ENCODE peak calls at places on chromosomes 12 and 14, in nine cellular contexts. One of them, this sample, is unnamed.

GRCh38 chr12:98828802-98829600 is 183.9 kb downstream of the APAF1 start:
- DNase-seq in NCI-H146: no peak
- DNase-seq in tibial nerve: no peak
- DNase-seq in T1000: no peak
- DNase-seq in GM06990: no peak
- DNase-seq in stimulated activated effector memory CD8-positive, alpha-beta T cell treated with anti-CD3 and anti-CD28 coated beads, Interleukin-12 subunit alpha, Interleukin-12 subunit beta, amount 100 ng/mL, for 72 hours: no peak
- DNase-seq in uterus: no peak
- DNase-seq in kidney epithelial cell: no peak
- DNase-seq in right lobe of liver: no peak
- DNase-seq in this sample: no peak

GRCh38 chr14:68549057-68549421 is 243.8 kb downstream of the ZFP36L1 start:
- DNase-seq in NCI-H146: no peak
- DNase-seq in tibial nerve: no peak
- DNase-seq in T1000: peak
- DNase-seq in GM06990: no peak
- DNase-seq in stimulated activated effector memory CD8-positive, alpha-beta T cell treated with anti-CD3 and anti-CD28 coated beads, Interleukin-12 subunit alpha, Interleukin-12 subunit beta, amount 100 ng/mL, for 72 hours: no peak
- DNase-seq in uterus: peak
- DNase-seq in kidney epithelial cell: no peak
- DNase-seq in right lobe of liver: no peak
- DNase-seq in this sample: no peak

GRCh38 chr14:33792387-33793368 is 158.2 kb downstream of the EGLN3 start:
- DNase-seq in NCI-H146: peak
- DNase-seq in tibial nerve: peak
- DNase-seq in T1000: peak
- DNase-seq in GM06990: peak
- DNase-seq in stimulated activated effector memory CD8-positive, alpha-beta T cell treated with anti-CD3 and anti-CD28 coated beads, Interleukin-12 subunit alpha, Interleukin-12 subunit beta, amount 100 ng/mL, for 72 hours: peak
- DNase-seq in uterus: peak
- DNase-seq in kidney epithelial cell: peak
- DNase-seq in right lobe of liver: peak
- DNase-seq in this sample: peak

GRCh38 chr14:105281354-105282097 is 19.3 kb downstream of the BRF1 start:
- DNase-seq in NCI-H146: no peak
- DNase-seq in tibial nerve: peak
- DNase-seq in T1000: no peak
- DNase-seq in GM06990: no peak
- DNase-seq in stimulated activated effector memory CD8-positive, alpha-beta T cell treated with anti-CD3 and anti-CD28 coated beads, Interleukin-12 subunit alpha, Interleukin-12 subunit beta, amount 100 ng/mL, for 72 hours: no peak
- DNase-seq in uterus: no peak
- DNase-seq in kidney epithelial cell: peak
- DNase-seq in right lobe of liver: no peak
- DNase-seq in this sample: no peak

GRCh38 chr12:47902131-47902639 is 2.6 kb downstream of the VDR start:
- DNase-seq in NCI-H146: no peak
- DNase-seq in tibial nerve: no peak
- DNase-seq in T1000: no peak
- DNase-seq in GM06990: no peak
- DNase-seq in stimulated activated effector memory CD8-positive, alpha-beta T cell treated with anti-CD3 and anti-CD28 coated beads, Interleukin-12 subunit alpha, Interleukin-12 subunit beta, amount 100 ng/mL, for 72 hours: no peak
- DNase-seq in uterus: no peak
- DNase-seq in kidney epithelial cell: no peak
- DNase-seq in right lobe of liver: no peak
- DNase-seq in this sample: no peak

GRCh38 chr12:64824500-64825142 is at the start of gene TBC1D30:
- DNase-seq in NCI-H146: peak
- DNase-seq in tibial nerve: no peak
- DNase-seq in T1000: peak
- DNase-seq in GM06990: peak
- DNase-seq in stimulated activated effector memory CD8-positive, alpha-beta T cell treated with anti-CD3 and anti-CD28 coated beads, Interleukin-12 subunit alpha, Interleukin-12 subunit beta, amount 100 ng/mL, for 72 hours: no peak
- DNase-seq in uterus: no peak
- DNase-seq in kidney epithelial cell: no peak
- DNase-seq in right lobe of liver: peak
- DNase-seq in this sample: no peak

GRCh38 chr12:62606654-62607053 is 140.0 kb downstream of the MON2 start:
- DNase-seq in NCI-H146: no peak
- DNase-seq in tibial nerve: no peak
- DNase-seq in T1000: no peak
- DNase-seq in GM06990: no peak
- DNase-seq in stimulated activated effector memory CD8-positive, alpha-beta T cell treated with anti-CD3 and anti-CD28 coated beads, Interleukin-12 subunit alpha, Interleukin-12 subunit beta, amount 100 ng/mL, for 72 hours: no peak
- DNase-seq in uterus: no peak
- DNase-seq in kidney epithelial cell: no peak
- DNase-seq in right lobe of liver: no peak
- DNase-seq in this sample: no peak

GRCh38 chr12:76646366-76646765 is 86.8 kb upstream of the OSBPL8 start:
- DNase-seq in NCI-H146: no peak
- DNase-seq in tibial nerve: no peak
- DNase-seq in T1000: no peak
- DNase-seq in GM06990: no peak
- DNase-seq in stimulated activated effector memory CD8-positive, alpha-beta T cell treated with anti-CD3 and anti-CD28 coated beads, Interleukin-12 subunit alpha, Interleukin-12 subunit beta, amount 100 ng/mL, for 72 hours: no peak
- DNase-seq in uterus: no peak
- DNase-seq in kidney epithelial cell: no peak
- DNase-seq in right lobe of liver: no peak
- DNase-seq in this sample: no peak

GRCh38 chr14:21071225-21072041 is 1.3 kb downstream of the ARHGEF40 start:
- DNase-seq in NCI-H146: peak
- DNase-seq in tibial nerve: peak
- DNase-seq in T1000: peak
- DNase-seq in GM06990: peak
- DNase-seq in stimulated activated effector memory CD8-positive, alpha-beta T cell treated with anti-CD3 and anti-CD28 coated beads, Interleukin-12 subunit alpha, Interleukin-12 subunit beta, amount 100 ng/mL, for 72 hours: peak
- DNase-seq in uterus: peak
- DNase-seq in kidney epithelial cell: no peak
- DNase-seq in right lobe of liver: peak
- DNase-seq in this sample: peak

GRCh38 chr12:130521375-130522124 is 183.9 kb downstream of the PIWIL1 start:
- DNase-seq in NCI-H146: no peak
- DNase-seq in tibial nerve: no peak
- DNase-seq in T1000: no peak
- DNase-seq in GM06990: no peak
- DNase-seq in stimulated activated effector memory CD8-positive, alpha-beta T cell treated with anti-CD3 and anti-CD28 coated beads, Interleukin-12 subunit alpha, Interleukin-12 subunit beta, amount 100 ng/mL, for 72 hours: no peak
- DNase-seq in uterus: no peak
- DNase-seq in kidney epithelial cell: no peak
- DNase-seq in right lobe of liver: no peak
- DNase-seq in this sample: no peak

GRCh38 chr12:55931780-55932545 is 1.0 kb downstream of the DGKA start:
- DNase-seq in NCI-H146: peak
- DNase-seq in tibial nerve: peak
- DNase-seq in T1000: no peak
- DNase-seq in GM06990: no peak
- DNase-seq in stimulated activated effector memory CD8-positive, alpha-beta T cell treated with anti-CD3 and anti-CD28 coated beads, Interleukin-12 subunit alpha, Interleukin-12 subunit beta, amount 100 ng/mL, for 72 hours: no peak
- DNase-seq in uterus: peak
- DNase-seq in kidney epithelial cell: no peak
- DNase-seq in right lobe of liver: peak
- DNase-seq in this sample: peak

GRCh38 chr12:69254046-69254445 is 14.7 kb downstream of the CPSF6 start:
- DNase-seq in NCI-H146: peak
- DNase-seq in tibial nerve: no peak
- DNase-seq in T1000: no peak
- DNase-seq in GM06990: peak
- DNase-seq in stimulated activated effector memory CD8-positive, alpha-beta T cell treated with anti-CD3 and anti-CD28 coated beads, Interleukin-12 subunit alpha, Interleukin-12 subunit beta, amount 100 ng/mL, for 72 hours: no peak
- DNase-seq in uterus: no peak
- DNase-seq in kidney epithelial cell: no peak
- DNase-seq in right lobe of liver: no peak
- DNase-seq in this sample: no peak

GRCh38 chr12:127343941-127344340 is 923.0 kb upstream of the TMEM132C start:
- DNase-seq in NCI-H146: no peak
- DNase-seq in tibial nerve: no peak
- DNase-seq in T1000: no peak
- DNase-seq in GM06990: no peak
- DNase-seq in stimulated activated effector memory CD8-positive, alpha-beta T cell treated with anti-CD3 and anti-CD28 coated beads, Interleukin-12 subunit alpha, Interleukin-12 subunit beta, amount 100 ng/mL, for 72 hours: no peak
- DNase-seq in uterus: no peak
- DNase-seq in kidney epithelial cell: peak
- DNase-seq in right lobe of liver: no peak
- DNase-seq in this sample: no peak

GRCh38 chr12:45674181-45674580 is 55.3 kb upstream of the ARID2 start:
- DNase-seq in NCI-H146: no peak
- DNase-seq in tibial nerve: no peak
- DNase-seq in T1000: no peak
- DNase-seq in GM06990: no peak
- DNase-seq in stimulated activated effector memory CD8-positive, alpha-beta T cell treated with anti-CD3 and anti-CD28 coated beads, Interleukin-12 subunit alpha, Interleukin-12 subunit beta, amount 100 ng/mL, for 72 hours: no peak
- DNase-seq in uterus: no peak
- DNase-seq in kidney epithelial cell: no peak
- DNase-seq in right lobe of liver: no peak
- DNase-seq in this sample: no peak

GRCh38 chr12:46187023-46187422 is 81.8 kb downstream of the SLC38A1 start:
- DNase-seq in NCI-H146: no peak
- DNase-seq in tibial nerve: peak
- DNase-seq in T1000: no peak
- DNase-seq in GM06990: no peak
- DNase-seq in stimulated activated effector memory CD8-positive, alpha-beta T cell treated with anti-CD3 and anti-CD28 coated beads, Interleukin-12 subunit alpha, Interleukin-12 subunit beta, amount 100 ng/mL, for 72 hours: no peak
- DNase-seq in uterus: peak
- DNase-seq in kidney epithelial cell: no peak
- DNase-seq in right lobe of liver: peak
- DNase-seq in this sample: no peak

GRCh38 chr14:77088219-77088618 is 9.8 kb upstream of the CIPC start:
- DNase-seq in NCI-H146: peak
- DNase-seq in tibial nerve: no peak
- DNase-seq in T1000: no peak
- DNase-seq in GM06990: no peak
- DNase-seq in stimulated activated effector memory CD8-positive, alpha-beta T cell treated with anti-CD3 and anti-CD28 coated beads, Interleukin-12 subunit alpha, Interleukin-12 subunit beta, amount 100 ng/mL, for 72 hours: no peak
- DNase-seq in uterus: no peak
- DNase-seq in kidney epithelial cell: no peak
- DNase-seq in right lobe of liver: no peak
- DNase-seq in this sample: no peak

GRCh38 chr12:18752947-18753346 is 15.0 kb downstream of the CAPZA3 start:
- DNase-seq in NCI-H146: no peak
- DNase-seq in tibial nerve: no peak
- DNase-seq in T1000: no peak
- DNase-seq in GM06990: no peak
- DNase-seq in stimulated activated effector memory CD8-positive, alpha-beta T cell treated with anti-CD3 and anti-CD28 coated beads, Interleukin-12 subunit alpha, Interleukin-12 subunit beta, amount 100 ng/mL, for 72 hours: no peak
- DNase-seq in uterus: no peak
- DNase-seq in kidney epithelial cell: no peak
- DNase-seq in right lobe of liver: no peak
- DNase-seq in this sample: no peak

GRCh38 chr14:32623300-32624093 is 294.4 kb downstream of the AKAP6 start:
- DNase-seq in NCI-H146: no peak
- DNase-seq in tibial nerve: no peak
- DNase-seq in T1000: peak
- DNase-seq in GM06990: no peak
- DNase-seq in stimulated activated effector memory CD8-positive, alpha-beta T cell treated with anti-CD3 and anti-CD28 coated beads, Interleukin-12 subunit alpha, Interleukin-12 subunit beta, amount 100 ng/mL, for 72 hours: no peak
- DNase-seq in uterus: no peak
- DNase-seq in kidney epithelial cell: peak
- DNase-seq in right lobe of liver: no peak
- DNase-seq in this sample: no peak

GRCh38 chr14:21965042-21965441 is 291.4 kb upstream of the OR4E1 start:
- DNase-seq in NCI-H146: no peak
- DNase-seq in tibial nerve: no peak
- DNase-seq in T1000: no peak
- DNase-seq in GM06990: no peak
- DNase-seq in stimulated activated effector memory CD8-positive, alpha-beta T cell treated with anti-CD3 and anti-CD28 coated beads, Interleukin-12 subunit alpha, Interleukin-12 subunit beta, amount 100 ng/mL, for 72 hours: no peak
- DNase-seq in uterus: no peak
- DNase-seq in kidney epithelial cell: no peak
- DNase-seq in right lobe of liver: no peak
- DNase-seq in this sample: no peak

GRCh38 chr12:92063641-92064040 is 82.0 kb downstream of the BTG1 start:
- DNase-seq in NCI-H146: no peak
- DNase-seq in tibial nerve: no peak
- DNase-seq in T1000: no peak
- DNase-seq in GM06990: no peak
- DNase-seq in stimulated activated effector memory CD8-positive, alpha-beta T cell treated with anti-CD3 and anti-CD28 coated beads, Interleukin-12 subunit alpha, Interleukin-12 subunit beta, amount 100 ng/mL, for 72 hours: no peak
- DNase-seq in uterus: no peak
- DNase-seq in kidney epithelial cell: no peak
- DNase-seq in right lobe of liver: no peak
- DNase-seq in this sample: no peak

GRCh38 chr12:131574397-131574775 is 136.5 kb upstream of the SFSWAP start:
- DNase-seq in NCI-H146: no peak
- DNase-seq in tibial nerve: no peak
- DNase-seq in T1000: no peak
- DNase-seq in GM06990: no peak
- DNase-seq in stimulated activated effector memory CD8-positive, alpha-beta T cell treated with anti-CD3 and anti-CD28 coated beads, Interleukin-12 subunit alpha, Interleukin-12 subunit beta, amount 100 ng/mL, for 72 hours: no peak
- DNase-seq in uterus: no peak
- DNase-seq in kidney epithelial cell: no peak
- DNase-seq in right lobe of liver: no peak
- DNase-seq in this sample: no peak

GRCh38 chr14:51786227-51786626 is 74.2 kb upstream of the GNG2 start:
- DNase-seq in NCI-H146: no peak
- DNase-seq in tibial nerve: no peak
- DNase-seq in T1000: no peak
- DNase-seq in GM06990: no peak
- DNase-seq in stimulated activated effector memory CD8-positive, alpha-beta T cell treated with anti-CD3 and anti-CD28 coated beads, Interleukin-12 subunit alpha, Interleukin-12 subunit beta, amount 100 ng/mL, for 72 hours: no peak
- DNase-seq in uterus: no peak
- DNase-seq in kidney epithelial cell: no peak
- DNase-seq in right lobe of liver: no peak
- DNase-seq in this sample: no peak